ENCODE peak calls at places on chromosomes 11 and 22, in nine cellular contexts. N is ELR; V is fibroblast of the conjunctiva; D is frontal cortex; K is uterus; L is GM19239; R is HEK293T; J is activated T-cell treated with anti-CD3 and anti-CD28 coated beads, Interleukin-2, amount 50 U/mL, for 1 hour; I is NCI-H774. X is an unnamed sample.

GRCh38 chr11:33734441-33735165 is 1.6 kb downstream of the CD59 start:
- DNase-seq in K (no peak), N (peak), I (no peak), D (no peak), V (no peak), R (no peak), J (no peak), L (no peak), X (peak)

GRCh38 chr11:9905562-9905961 is 241.7 kb downstream of the SWAP70 start:
- DNase-seq in J (no peak), R (no peak), V (no peak), I (no peak), L (no peak), K (no peak), D (no peak), N (no peak), X (no peak)

GRCh38 chr11:62542750-62543567 is 3.6 kb downstream of the AHNAK start:
- DNase-seq in R (peak), D (peak), N (peak), V (peak), K (peak), I (peak), J (peak), L (peak), X (peak)

GRCh38 chr11:976431-977160 is 50.9 kb downstream of the AP2A2 start:
- DNase-seq in D (peak), L (no peak), V (no peak), K (no peak), I (no peak), R (no peak), N (no peak), J (no peak), X (no peak)

GRCh38 chr11:128392259-128392658 is 195.1 kb downstream of the ETS1 start:
- DNase-seq in I (no peak), N (no peak), D (no peak), J (no peak), L (no peak), V (no peak), K (no peak), R (no peak), X (no peak)

GRCh38 chr11:111205622-111206385 is 39.7 kb upstream of the POU2AF2 start:
- DNase-seq in N (peak), L (no peak), V (no peak), J (no peak), I (no peak), R (no peak), K (no peak), D (no peak), X (no peak)

GRCh38 chr22:36368359-36368983 is 19.3 kb downstream of the MYH9 start:
- DNase-seq in V (no peak), D (no peak), R (no peak), N (peak), L (no peak), K (no peak), I (no peak), J (peak), X (no peak)

GRCh38 chr11:40186401-40187091 is 1272.9 kb downstream of the LRRC4C start:
- DNase-seq in L (no peak), D (peak), V (no peak), J (no peak), R (no peak), K (no peak), I (peak), N (no peak), X (no peak)

GRCh38 chr11:73980001-73980960 is 2.4 kb downstream of the UCP2 start:
- DNase-seq in J (peak), L (peak), R (no peak), I (peak), K (no peak), N (no peak), D (no peak), V (no peak), X (no peak)

GRCh38 chr22:33455036-33455435 is 396.9 kb upstream of the SYN3 start:
- DNase-seq in L (no peak), N (no peak), V (no peak), D (no peak), I (no peak), R (no peak), J (no peak), K (no peak), X (peak)

GRCh38 chr11:75028321-75029097 is 39.8 kb downstream of the NEU3 start:
- DNase-seq in J (no peak), N (no peak), I (no peak), K (no peak), L (no peak), R (no peak), D (no peak), V (no peak), X (no peak)

GRCh38 chr11:113103932-113104331 is 142.7 kb downstream of the NCAM1 start:
- DNase-seq in R (no peak), L (no peak), K (no peak), N (no peak), D (no peak), V (no peak), I (no peak), J (no peak), X (no peak)

GRCh38 chr11:31856248-31856647 is 45.1 kb upstream of the PAX6 start:
- DNase-seq in L (no peak), N (peak), V (no peak), J (no peak), K (no peak), R (no peak), D (no peak), I (no peak), X (no peak)

GRCh38 chr11:12243511-12243910 is 133.1 kb downstream of the MICAL2 start:
- DNase-seq in I (peak), N (no peak), K (no peak), R (no peak), D (no peak), V (no peak), J (no peak), L (no peak), X (peak)

GRCh38 chr11:126054882-126055281 is 7.8 kb downstream of the CDON start:
- DNase-seq in I (no peak), V (no peak), R (no peak), K (no peak), J (no peak), N (no peak), D (no peak), L (no peak), X (no peak)

GRCh38 chr11:59427068-59427382 is 812 bp upstream of the OR5A2 start:
- DNase-seq in K (no peak), V (no peak), J (no peak), I (no peak), D (no peak), R (no peak), N (no peak), L (no peak), X (no peak)

GRCh38 chr11:61092280-61092766 is 10.0 kb upstream of the CD5 start:
- DNase-seq in D (no peak), V (no peak), K (peak), R (no peak), I (no peak), N (no peak), L (peak), J (peak), X (no peak)

GRCh38 chr11:119843760-119844330 is 114.8 kb upstream of the NECTIN1 start:
- DNase-seq in N (peak), V (no peak), J (no peak), R (no peak), I (no peak), L (no peak), D (peak), K (no peak), X (no peak)

GRCh38 chr11:61921446-61921845 is 4.1 kb upstream of the RAB3IL1 start:
- DNase-seq in R (no peak), J (no peak), L (no peak), N (no peak), V (no peak), I (no peak), D (no peak), K (no peak), X (no peak)

GRCh38 chr11:2690261-2690575 is 9.6 kb downstream of the KCNQ1OT1 start:
- DNase-seq in D (no peak), L (no peak), J (peak), I (no peak), N (no peak), K (no peak), V (no peak), R (no peak), X (no peak)

GRCh38 chr11:66393954-66394353 is 22.4 kb upstream of the SLC29A2 start:
- DNase-seq in K (no peak), J (no peak), I (no peak), R (no peak), V (no peak), N (no peak), L (no peak), D (no peak), X (no peak)

GRCh38 chr11:128828350-128828749 is 38.7 kb downstream of the KCNJ1 start:
- DNase-seq in R (no peak), J (no peak), L (no peak), N (peak), D (no peak), K (no peak), I (no peak), V (no peak), X (no peak)

GRCh38 chr11:62033191-62034044 is 66.0 kb upstream of the FTH1 start:
- DNase-seq in I (no peak), V (no peak), K (no peak), R (no peak), N (peak), D (no peak), L (no peak), J (no peak), X (no peak)

GRCh38 chr22:40482391-40482790 is 112.0 kb downstream of the SGSM3 start:
- DNase-seq in L (no peak), N (no peak), V (no peak), D (no peak), I (no peak), K (no peak), J (no peak), R (no peak), X (no peak)

GRCh38 chr22:44574581-44575343 is 76.7 kb upstream of the RTL6 start:
- DNase-seq in J (peak), R (no peak), D (no peak), N (no peak), V (no peak), K (no peak), I (no peak), L (no peak), X (no peak)

GRCh38 chr22:41810022-41810421 is 9.5 kb downstream of the CCDC134 start:
- DNase-seq in L (no peak), V (no peak), I (no peak), J (no peak), D (no peak), N (no peak), K (no peak), R (no peak), X (no peak)

GRCh38 chr11:128294685-128295079 is 292.7 kb downstream of the ETS1 start:
- DNase-seq in R (no peak), K (no peak), D (no peak), I (no peak), J (no peak), L (no peak), V (no peak), N (no peak), X (no peak)

GRCh38 chr11:2387266-2387982 is 10.3 kb downstream of the CD81 start:
- DNase-seq in V (peak), L (no peak), K (no peak), J (no peak), I (no peak), R (no peak), N (peak), D (peak), X (no peak)

GRCh38 chr22:32069579-32070372 is 26.7 kb downstream of the SLC5A1 start:
- DNase-seq in K (no peak), L (no peak), J (no peak), I (no peak), N (no peak), D (no peak), V (no peak), R (no peak), X (no peak)

GRCh38 chr11:19711911-19712280 is 741 bp upstream of the NAV2 start:
- DNase-seq in L (peak), K (peak), R (no peak), J (no peak), N (no peak), D (no peak), V (no peak), I (no peak), X (no peak)

GRCh38 chr11:4704054-4704789 is at the start of gene MMP26:
- DNase-seq in K (no peak), J (no peak), V (no peak), L (no peak), D (no peak), I (peak), N (no peak), R (no peak), X (no peak)

GRCh38 chr11:117706322-117706814 is 90.6 kb downstream of the DSCAML1 start:
- DNase-seq in V (no peak), R (no peak), D (no peak), K (no peak), J (no peak), L (no peak), I (no peak), N (no peak), X (no peak)

GRCh38 chr22:27405672-27406388 is 395.7 kb downstream of the MN1 start:
- DNase-seq in K (peak), D (peak), V (no peak), I (no peak), R (peak), L (peak), N (peak), J (no peak), X (no peak)

GRCh38 chr11:68297812-68298658 is 14.4 kb upstream of the LRP5 start:
- DNase-seq in J (peak), R (peak), K (peak), V (peak), N (peak), I (peak), D (peak), L (peak), X (no peak)

GRCh38 chr22:50014053-50014501 is 1.5 kb upstream of the IL17REL start:
- DNase-seq in K (no peak), I (no peak), V (no peak), R (no peak), J (peak), D (no peak), N (no peak), L (no peak), X (no peak)

GRCh38 chr11:102318469-102318868 is 1.2 kb downstream of the BIRC3 start:
- DNase-seq in V (no peak), D (no peak), I (no peak), R (no peak), L (no peak), K (no peak), N (peak), J (peak), X (no peak)

GRCh38 chr11:77619576-77620198 is 17.9 kb downstream of the CLNS1A start:
- DNase-seq in J (no peak), D (no peak), I (peak), N (peak), V (peak), R (peak), L (no peak), K (no peak), X (peak)

GRCh38 chr22:41001722-41002122 is 50.5 kb downstream of the RBX1 start:
- DNase-seq in R (no peak), N (peak), K (no peak), D (no peak), L (no peak), V (no peak), J (no peak), I (no peak), X (no peak)

GRCh38 chr11:117144477-117145392 is 648 bp downstream of the PAFAH1B2 start:
- DNase-seq in I (peak), K (peak), J (peak), R (peak), V (no peak), D (peak), N (peak), L (peak), X (no peak)

X was measured in cerebellar nuclear complex.